ENCODE peak calls at places on chromosomes 5 and 9, in ten cellular contexts. A is body of pancreas, W is stomach, F is endothelial cell of umbilical vein, N is spleen, H is heart left ventricle, P is sigmoid colon, B is testis, V is right lobe of liver, Z is prostate gland. C is an unnamed sample. For H3K36me3 and H3K4me1, the result is how much of the 10 kb centered on the place peaks cover.

GRCh38 chr9:94554439-94555331 is at the start of gene PCAT7:
- DNase-seq in A (peak), W (peak), F (peak), N (no peak), H (peak), P (no peak), B (peak), V (peak), Z (peak), C (peak)

GRCh38 chr9:105901514-105902109 is 207.3 kb downstream of the TMEM38B start:
- DNase-seq in A (no peak), W (no peak), F (peak), N (no peak), H (peak), P (no peak), B (peak), V (peak), Z (peak), C (peak)

GRCh38 chr9:96523429-96523828 is 73.5 kb downstream of the HABP4 start:
- DNase-seq in A (peak), W (no peak), F (no peak), N (no peak), H (peak), P (no peak), B (peak), V (no peak), Z (no peak), C (peak)

GRCh38 chr5:127061956-127062355 is 11.3 kb downstream of the C5orf63 start:
- DNase-seq in A (no peak), W (no peak), F (no peak), N (no peak), H (no peak), P (no peak), B (no peak), V (no peak), Z (no peak), C (no peak)

GRCh38 chr5:79973511-79973910 is 17.6 kb downstream of the MTX3 start:
- DNase-seq in A (peak), W (no peak), F (no peak), N (no peak), H (no peak), P (no peak), B (no peak), V (no peak), Z (no peak), C (no peak)

GRCh38 chr5:120327180-120327579 is 136.9 kb upstream of the PRR16 start:
- DNase-seq in A (no peak), W (no peak), F (peak), N (no peak), H (no peak), P (no peak), B (no peak), V (no peak), Z (no peak), C (no peak)

GRCh38 chr9:69715825-69716224 is 43.7 kb upstream of the APBA1 start:
- DNase-seq in A (no peak), W (no peak), F (no peak), N (no peak), H (no peak), P (no peak), B (no peak), V (no peak), Z (no peak), C (no peak)

GRCh38 chr5:14040542-14040941 is 96.1 kb upstream of the DNAH5 start:
- DNase-seq in A (no peak), W (no peak), F (no peak), N (no peak), H (no peak), P (no peak), B (no peak), V (no peak), Z (no peak), C (no peak)

GRCh38 chr9:127318651-127319167 is 54.1 kb downstream of the GARNL3 start:
- DNase-seq in A (no peak), W (no peak), F (no peak), N (no peak), H (peak), P (no peak), B (no peak), V (no peak), Z (no peak), C (no peak)

GRCh38 chr5:127876384-127876783 is 173.2 kb downstream of the CCDC192 start:
- DNase-seq in A (no peak), W (no peak), F (no peak), N (no peak), H (no peak), P (no peak), B (no peak), V (no peak), Z (no peak), C (peak)

GRCh38 chr9:126117158-126117425 is 209.5 kb upstream of the MVB12B start:
- DNase-seq in A (no peak), W (no peak), F (no peak), N (peak), H (no peak), P (peak), B (no peak), V (no peak), Z (no peak), C (no peak)

GRCh38 chr9:2291980-2292704 is 277.0 kb downstream of the SMARCA2 start:
- DNase-seq in A (peak), W (no peak), F (no peak), N (no peak), H (peak), P (no peak), B (no peak), V (no peak), Z (peak), C (peak)

GRCh38 chr9:91421022-91421765 is 2.4 kb downstream of the NFIL3 start:
- DNase-seq in A (peak), W (no peak), F (peak), N (peak), H (peak), P (peak), B (peak), V (peak), Z (peak), C (peak)

GRCh38 chr9:133780962-133781827 is 43.0 kb upstream of the SARDH start:
- DNase-seq in A (no peak), W (no peak), F (no peak), N (peak), H (peak), P (no peak), B (no peak), V (no peak), Z (no peak), C (no peak)

GRCh38 chr9:114264806-114265550 is 57.9 kb upstream of the ORM1 start:
- DNase-seq in A (no peak), W (no peak), F (no peak), N (no peak), H (no peak), P (no peak), B (no peak), V (no peak), Z (no peak), C (no peak)

GRCh38 chr9:18700714-18701113 is 226.8 kb downstream of the ADAMTSL1 start:
- DNase-seq in A (no peak), W (no peak), F (no peak), N (no peak), H (no peak), P (no peak), B (no peak), V (no peak), Z (no peak), C (no peak)
- H3K36me3 ChIP-seq in A (under half), W (under half), F (under half), N (under half), H (under half), P (under half), B (under half), V (under half), Z (under half), C (under half)

DNA sequence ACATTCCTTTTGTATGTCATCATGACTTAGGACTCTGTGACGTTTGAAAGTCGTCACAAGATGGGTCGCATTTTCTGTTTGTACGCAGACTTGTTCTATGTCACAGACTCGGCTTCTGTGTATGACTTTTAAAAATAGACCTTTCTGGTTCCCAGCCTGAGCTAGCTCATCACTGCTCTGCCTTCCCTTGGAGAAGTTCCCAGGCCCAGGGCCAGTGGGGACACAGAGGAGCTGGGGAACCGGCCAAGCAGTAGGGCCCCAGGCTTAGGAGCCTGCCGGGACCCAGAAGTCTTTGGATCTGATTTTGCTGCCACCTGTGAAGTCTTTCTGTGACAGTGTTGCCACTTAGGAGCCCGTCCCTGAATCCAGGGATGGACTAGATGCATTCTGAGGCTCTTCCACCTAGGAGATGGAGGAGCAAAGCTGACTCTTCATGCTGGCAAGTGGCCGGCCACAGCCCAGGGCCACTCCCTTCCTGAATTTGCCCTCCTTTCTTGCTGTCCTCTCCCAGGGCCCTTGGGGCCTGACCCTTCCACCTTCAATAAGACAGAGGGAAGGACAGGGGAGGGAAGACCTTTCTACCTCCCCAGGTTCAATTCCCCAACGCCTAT is 18.1 kb upstream of the UBE2QL1 start:
- DNase-seq in A (no peak), W (no peak), F (no peak), N (no peak), H (peak), P (peak), B (no peak), V (no peak), Z (no peak), C (no peak)
- TF ChIP-seq POLR2A in A (no peak), W (no peak), F (no peak), N (no peak), H (no peak), P (no peak), B (no peak), V (no peak), Z (no peak), C (no peak)

GRCh38 chr5:108078345-108078744 is 303.6 kb downstream of the FBXL17 start:
- DNase-seq in A (no peak), W (no peak), F (no peak), N (no peak), H (no peak), P (no peak), B (no peak), V (no peak), Z (no peak), C (no peak)

GRCh38 chr5:108079754-108080153 is 302.1 kb downstream of the FBXL17 start:
- DNase-seq in A (no peak), W (no peak), F (no peak), N (no peak), H (no peak), P (no peak), B (no peak), V (no peak), Z (no peak), C (no peak)

GRCh38 chr5:108084105-108084504 is 297.8 kb downstream of the FBXL17 start:
- DNase-seq in A (no peak), W (no peak), F (peak), N (no peak), H (no peak), P (no peak), B (no peak), V (no peak), Z (no peak), C (no peak)

GRCh38 chr5:108078882-108079281 is 303.0 kb downstream of the FBXL17 start:
- DNase-seq in A (no peak), W (no peak), F (no peak), N (no peak), H (no peak), P (no peak), B (no peak), V (no peak), Z (no peak), C (no peak)

DNA sequence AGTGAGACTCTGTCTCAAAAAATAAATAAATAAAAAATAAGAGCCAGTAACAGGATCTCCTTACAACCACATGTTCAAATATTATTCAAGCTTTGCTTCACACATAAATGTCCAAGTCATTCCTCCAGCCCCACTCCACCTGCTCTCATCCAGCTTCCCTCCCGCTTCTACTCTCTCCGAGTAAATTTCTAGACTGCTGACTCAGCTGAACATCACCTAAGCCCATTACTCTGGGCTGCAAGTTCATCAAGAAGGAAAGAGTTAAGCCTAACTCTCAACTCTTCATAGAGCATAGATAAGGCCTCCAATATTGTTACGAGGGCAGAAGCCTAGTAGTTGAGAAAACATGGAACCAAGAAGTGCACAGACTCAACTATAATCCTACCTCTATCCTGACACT is 300.2 kb downstream of the FBXL17 start:
- DNase-seq in A (no peak), W (no peak), F (no peak), N (no peak), H (no peak), P (no peak), B (no peak), V (no peak), Z (no peak), C (no peak)
- H3K4me1 ChIP-seq in A (under half), W (under half), F (under half), N (under half), H (under half), P (under half), B (under half), V (under half), Z (under half), C (under half)

GRCh38 chr5:175513726-175514125 is 35.4 kb downstream of the SFXN1 start:
- DNase-seq in A (no peak), W (no peak), F (no peak), N (no peak), H (no peak), P (no peak), B (no peak), V (no peak), Z (no peak), C (no peak)
- H3K36me3 ChIP-seq in A (under half), W (under half), F (under half), N (under half), H (under half), P (half or more), B (under half), V (under half), Z (under half), C (half or more)

C was measured in thyroid gland.